ENCODE peak calls at places on chromosomes 11 and 22, in eight cellular contexts. K is Peyer's patch, E is heart left ventricle, J is psoas muscle, X is tibial artery, O is tibial nerve, V is AG09309, U is bronchial epithelial cell. Q is an unnamed sample.

GRCh38 chr22:27761652-27762051 is 39.9 kb downstream of the MN1 start:
- DNase-seq in X (no peak), E (no peak), J (no peak), U (no peak), O (no peak), V (no peak), K (no peak), Q (no peak)

GRCh38 chr11:64921384-64921783 is 3.1 kb upstream of the PPP2R5B start:
- DNase-seq in U (no peak), V (no peak), O (no peak), E (no peak), J (no peak), X (no peak), K (no peak), Q (no peak)

GRCh38 chr11:103798029-103798428 is 238.4 kb upstream of the DDI1 start:
- DNase-seq in X (no peak), U (no peak), J (no peak), K (no peak), V (peak; percentile 57), E (peak; percentile 27), O (no peak), Q (no peak)

GRCh38 chr11:72237112-72237931 is 6.7 kb downstream of the PHOX2A start:
- DNase-seq in E (no peak), K (no peak), X (no peak), J (no peak), V (no peak), O (no peak), U (no peak), Q (no peak)

GRCh38 chr22:47878460-47878859 is 1116.0 kb downstream of the TBC1D22A start:
- DNase-seq in J (no peak), X (no peak), O (no peak), V (no peak), K (no peak), U (no peak), E (no peak), Q (no peak)

GRCh38 chr11:112412383-112412782 is 151.7 kb upstream of the PLET1 start:
- DNase-seq in U (peak; percentile 71), V (no peak), K (no peak), X (no peak), J (no peak), O (no peak), E (no peak), Q (no peak)

GRCh38 chr22:45563362-45564040 is 60.8 kb downstream of the FBLN1 start:
- DNase-seq in E (no peak), X (no peak), V (no peak), O (no peak), U (no peak), K (no peak), J (no peak), Q (no peak)

GRCh38 chr11:84800755-84801346 is 826.3 kb downstream of the DLG2 start:
- DNase-seq in V (peak; percentile 28), O (no peak), U (peak; percentile 39), E (no peak), J (no peak), K (no peak), X (no peak), Q (no peak)

GRCh38 chr11:45664376-45665205 is 831 bp downstream of the CHST1 start:
- DNase-seq in J (no peak), U (no peak), V (no peak), K (no peak), O (no peak), E (no peak), X (no peak), Q (no peak)

GRCh38 chr11:67270256-67271211 is 4.3 kb downstream of the GRK2 start:
- DNase-seq in J (peak; percentile 55), X (peak; percentile 80), O (no peak), U (no peak), K (peak; percentile 56), V (no peak), E (peak; percentile 75), Q (no peak)

GRCh38 chr11:131094828-131095227 is 178.5 kb upstream of the SNX19 start:
- DNase-seq in X (no peak), J (no peak), K (no peak), V (no peak), O (no peak), U (no peak), E (no peak), Q (no peak)

GRCh38 chr11:27754035-27755017 is 54.1 kb upstream of the BDNF start:
- DNase-seq in X (no peak), O (no peak), U (peak; percentile 32), E (no peak), K (no peak), J (no peak), V (no peak), Q (no peak)

GRCh38 chr22:32317524-32317923 is 40.1 kb upstream of the RFPL3 start:
- DNase-seq in U (no peak), J (no peak), E (no peak), V (no peak), K (no peak), O (no peak), X (no peak), Q (no peak)

GRCh38 chr11:110833033-110833484 is 120.8 kb upstream of the ARHGAP20 start:
- DNase-seq in J (no peak), O (no peak), V (peak; percentile 38), E (no peak), K (no peak), U (peak; percentile 97), X (no peak), Q (no peak)

GRCh38 chr11:65789230-65790103 is 2.6 kb downstream of the OVOL1 start:
- DNase-seq in K (no peak), E (no peak), U (no peak), V (no peak), O (no peak), J (no peak), X (no peak), Q (no peak)

GRCh38 chr11:114066046-114066648 is 6.6 kb downstream of the ZBTB16 start:
- DNase-seq in V (no peak), O (no peak), J (no peak), E (no peak), K (no peak), X (no peak), U (no peak), Q (no peak)

GRCh38 chr11:114063149-114063828 is 3.8 kb downstream of the ZBTB16 start:
- DNase-seq in J (peak; percentile 78), K (no peak), U (no peak), V (no peak), O (no peak), E (no peak), X (no peak), Q (peak; percentile 87)

GRCh38 chr11:114063829-114064201 is 4.3 kb downstream of the ZBTB16 start:
- DNase-seq in J (no peak), O (no peak), X (no peak), E (no peak), K (no peak), U (no peak), V (no peak), Q (no peak)

GRCh38 chr11:114065094-114065493 is 5.6 kb downstream of the ZBTB16 start:
- DNase-seq in J (no peak), K (no peak), E (no peak), V (no peak), U (no peak), X (no peak), O (no peak), Q (no peak)

GRCh38 chr11:114064216-114064615 is 4.7 kb downstream of the ZBTB16 start:
- DNase-seq in K (no peak), U (no peak), J (peak; percentile 44), V (no peak), X (no peak), O (no peak), E (no peak), Q (no peak)
- H3K4me3 ChIP-seq in K (peak overlapping the region; percentile 6), U (no peak overlapping the region), J (peak overlapping the region; percentile 97), V (no peak overlapping the region), X (peak overlapping the region; percentile 99), O (peak overlapping the region; percentile 70), E (no peak overlapping the region), Q (no peak overlapping the region)

DNA sequence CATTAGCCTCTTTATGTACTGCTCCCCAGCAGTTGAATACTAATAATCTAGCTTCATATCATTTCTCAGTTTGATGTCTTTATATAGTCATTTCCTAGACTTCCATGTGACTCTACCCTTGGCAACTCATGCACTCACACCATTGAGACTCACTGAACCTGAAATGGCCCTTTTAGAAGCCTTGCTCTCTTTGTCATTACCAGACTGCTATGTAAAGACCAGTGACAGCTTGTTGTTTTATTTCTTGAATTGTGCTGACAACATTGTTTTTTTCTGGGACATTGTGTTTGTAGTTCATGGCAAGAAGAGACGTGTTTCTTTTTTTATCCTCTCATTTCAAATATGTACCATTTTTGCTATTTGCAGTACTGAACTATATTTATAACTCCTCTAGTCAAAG is 256.5 kb downstream of the CNTN5 start:
- DNase-seq in J (no peak), U (peak; percentile 5), X (no peak), V (no peak), O (no peak), K (no peak), E (no peak), Q (no peak)
- TF ChIP-seq CTCF in J (no peak), U (no peak), X (no peak), V (no peak), O (no peak), K (no peak), E (no peak), Q (no peak)

GRCh38 chr11:122097419-122098001 is 18.5 kb downstream of the BLID start:
- DNase-seq in U (peak; percentile 74), J (no peak), V (no peak), O (peak; percentile 27), X (no peak), E (no peak), K (no peak), Q (no peak)
- H3K4me3 ChIP-seq in U (peak overlapping the region; percentile 27), J (peak overlapping the region; percentile 76), V (peak overlapping the region; percentile 69), O (peak overlapping the region; percentile 62), X (peak overlapping the region; percentile 64), E (peak overlapping the region; percentile 60), K (no peak overlapping the region), Q (no peak overlapping the region)

GRCh38 chr11:11989774-11990744 is 18.4 kb downstream of the DKK3 start:
- DNase-seq in V (no peak), E (no peak), U (no peak), K (no peak), J (no peak), O (no peak), X (peak; percentile 53), Q (no peak)

GRCh38 chr11:11988099-11988651 is 20.3 kb downstream of the DKK3 start:
- DNase-seq in K (no peak), U (peak; percentile 30), E (no peak), V (no peak), X (no peak), J (no peak), O (no peak), Q (peak; percentile 80)

GRCh38 chr11:11987503-11988022 is 20.9 kb downstream of the DKK3 start:
- DNase-seq in K (no peak), E (no peak), U (peak; percentile 35), O (no peak), X (no peak), J (no peak), V (no peak), Q (peak; percentile 45)

GRCh38 chr11:11985954-11986949 is 22.2 kb downstream of the DKK3 start:
- DNase-seq in J (no peak), V (no peak), O (no peak), K (no peak), E (no peak), X (no peak), U (no peak), Q (no peak)

DNA sequence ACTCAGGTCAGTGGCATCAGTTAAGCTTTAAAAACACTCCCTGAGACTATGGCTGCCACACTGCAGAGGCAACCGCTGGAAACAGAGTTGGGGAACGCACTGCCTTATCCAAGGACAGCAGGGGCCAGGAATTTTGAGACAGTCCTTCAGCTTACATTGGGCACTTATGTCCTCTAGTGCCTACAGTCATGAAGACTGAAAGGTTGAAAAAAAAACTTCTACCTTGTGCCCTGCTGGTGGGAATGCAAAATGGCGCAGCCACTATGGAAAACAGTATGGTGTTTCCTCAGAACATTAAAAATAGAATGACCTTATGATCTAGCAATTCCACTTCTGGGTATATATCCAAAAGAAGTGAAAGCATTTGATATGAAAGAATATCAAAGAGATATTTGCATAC is 19.6 kb downstream of the DKK3 start:
- DNase-seq in E (no peak), O (no peak), U (no peak), V (no peak), J (no peak), X (no peak), K (no peak), Q (no peak)
- TF ChIP-seq CTCF in E (no peak), O (no peak), U (peak; percentile 11), V (peak; percentile 13), J (no peak), X (no peak), K (no peak), Q (no peak)